ENCODE peak calls at places on chromosomes 11 and 22, in nine cellular contexts. F is psoas muscle, M is tibial nerve, X is thoracic aorta, C is A549, N is fibroblast of pulmonary artery, R is lower leg skin, V is left ventricle myocardium inferior, Y is HFF-Myc. O is an unnamed sample.

GRCh38 chr11:69465236-69466000 is 16.0 kb upstream of the LINC01488 start:
- DNase-seq in V (peak), R (no peak), M (no peak), Y (no peak), F (no peak), X (no peak), C (no peak), N (no peak), O (peak)

GRCh38 chr11:62497132-62497915 is 49.3 kb downstream of the AHNAK start:
- DNase-seq in V (no peak), M (no peak), C (peak), R (no peak), F (no peak), Y (no peak), N (peak), X (no peak), O (peak)

GRCh38 chr11:122139595-122139866 is 23.5 kb upstream of the BLID start:
- DNase-seq in V (no peak), R (no peak), X (no peak), Y (no peak), N (no peak), C (no peak), F (no peak), M (no peak), O (no peak)

GRCh38 chr11:102780491-102780918 is at the start of gene MMP10:
- DNase-seq in V (no peak), Y (peak), C (peak), X (no peak), F (no peak), R (no peak), M (no peak), N (peak), O (peak)

GRCh38 chr11:118820412-118821357 is 29.7 kb upstream of the DDX6 start:
- DNase-seq in R (peak), N (no peak), F (peak), V (peak), Y (no peak), X (peak), C (no peak), M (peak), O (peak)

GRCh38 chr22:43852605-43853327 is 9.5 kb downstream of the SULT4A1 start:
- DNase-seq in N (no peak), Y (no peak), C (no peak), M (no peak), R (peak), X (no peak), V (no peak), F (no peak), O (no peak)

GRCh38 chr11:98793276-98793675 is 227.5 kb upstream of the CNTN5 start:
- DNase-seq in F (no peak), N (no peak), Y (no peak), V (no peak), R (no peak), M (no peak), C (no peak), X (no peak), O (no peak)

GRCh38 chr11:12725863-12726666 is 51.8 kb downstream of the TEAD1 start:
- DNase-seq in M (no peak), F (no peak), N (peak), R (no peak), Y (no peak), C (no peak), V (no peak), X (no peak), O (peak)

GRCh38 chr11:61966673-61967176 is 709 bp downstream of the FTH1 start:
- DNase-seq in Y (no peak), F (no peak), V (no peak), R (peak), M (no peak), C (no peak), X (no peak), N (peak), O (peak)

GRCh38 chr11:66974724-66975402 is at the start of gene C11orf86:
- DNase-seq in C (no peak), X (no peak), N (no peak), M (no peak), R (no peak), Y (no peak), V (no peak), F (no peak), O (no peak)

GRCh38 chr11:25163421-25163820 is 666.6 kb downstream of the LUZP2 start:
- DNase-seq in C (no peak), N (peak), R (no peak), V (no peak), Y (no peak), M (no peak), F (no peak), X (no peak), O (peak)

GRCh38 chr11:65113361-65113756 is 1.7 kb downstream of the TM7SF2 start:
- DNase-seq in Y (no peak), F (no peak), N (no peak), X (no peak), M (no peak), R (no peak), V (no peak), C (no peak), O (no peak)

GRCh38 chr11:77497368-77497767 is 23.5 kb upstream of the PAK1 start:
- DNase-seq in R (no peak), Y (no peak), N (no peak), X (no peak), M (no peak), C (no peak), F (no peak), V (no peak), O (no peak)

GRCh38 chr22:31891366-31892079 is 52.8 kb upstream of the YWHAH start:
- DNase-seq in R (no peak), F (no peak), C (no peak), M (no peak), V (no peak), Y (no peak), N (no peak), X (no peak), O (no peak)

GRCh38 chr22:41157083-41157482 is 48.0 kb upstream of the L3MBTL2 start:
- DNase-seq in F (no peak), Y (no peak), R (no peak), C (no peak), V (no peak), N (no peak), X (no peak), M (no peak), O (no peak)

GRCh38 chr11:44562836-44563460 is 2.5 kb upstream of the CD82 start:
- DNase-seq in X (no peak), R (no peak), N (no peak), F (no peak), C (no peak), V (no peak), Y (no peak), M (no peak), O (no peak)

GRCh38 chr11:76671626-76672309 is 1.2 kb upstream of the LRRC32 start:
- DNase-seq in C (no peak), F (no peak), N (no peak), Y (no peak), R (no peak), M (no peak), V (no peak), X (no peak), O (no peak)

GRCh38 chr11:70423523-70424505 is 25.5 kb downstream of the CTTN start:
- DNase-seq in R (no peak), C (no peak), F (no peak), Y (peak), M (no peak), V (no peak), X (no peak), N (peak), O (peak)

GRCh38 chr11:95605271-95605940 is 184.2 kb downstream of the FAM76B start:
- DNase-seq in V (no peak), N (no peak), R (no peak), C (no peak), M (no peak), F (no peak), X (no peak), Y (no peak), O (no peak)

GRCh38 chr11:86550757-86551156 is 121.7 kb downstream of the ME3 start:
- DNase-seq in V (no peak), M (no peak), R (no peak), X (no peak), F (no peak), Y (no peak), N (no peak), C (no peak), O (no peak)

GRCh38 chr11:130124096-130124495 is 35.5 kb upstream of the ST14 start:
- DNase-seq in C (peak), M (peak), Y (peak), V (peak), R (no peak), N (peak), X (peak), F (peak), O (peak)

GRCh38 chr11:6567371-6567745 is 36.1 kb downstream of the RRP8 start:
- DNase-seq in X (no peak), N (no peak), F (no peak), Y (no peak), M (no peak), R (no peak), V (no peak), C (no peak), O (no peak)

GRCh38 chr11:6569706-6570105 is 33.7 kb downstream of the RRP8 start:
- DNase-seq in M (no peak), Y (no peak), V (no peak), N (no peak), X (no peak), F (no peak), C (no peak), R (no peak), O (no peak)

GRCh38 chr11:6565988-6566703 is 37.3 kb downstream of the RRP8 start:
- DNase-seq in Y (no peak), N (no peak), F (no peak), M (no peak), R (no peak), X (no peak), V (no peak), C (no peak), O (no peak)

GRCh38 chr11:6566704-6567370 is 36.6 kb downstream of the RRP8 start:
- DNase-seq in Y (no peak), R (no peak), C (no peak), F (peak), N (no peak), M (no peak), V (no peak), X (no peak), O (no peak)

GRCh38 chr11:6568191-6568918 is 35.1 kb downstream of the RRP8 start:
- DNase-seq in C (no peak), V (peak), F (no peak), X (no peak), R (no peak), Y (peak), M (no peak), N (peak), O (peak)
- TF ChIP-seq CTCF in C (no peak), V (no peak), F (no peak), X (no peak), R (no peak), Y (no peak), M (no peak), N (no peak), O (no peak)

GRCh38 chr22:47275479-47276218 is 513.2 kb downstream of the TBC1D22A start:
- DNase-seq in R (no peak), Y (no peak), M (no peak), F (no peak), V (no peak), X (no peak), C (no peak), N (peak), O (peak)
- TF ChIP-seq CTCF in R (no peak), Y (no peak), M (no peak), F (no peak), V (no peak), X (no peak), C (no peak), N (peak), O (peak)

DNA sequence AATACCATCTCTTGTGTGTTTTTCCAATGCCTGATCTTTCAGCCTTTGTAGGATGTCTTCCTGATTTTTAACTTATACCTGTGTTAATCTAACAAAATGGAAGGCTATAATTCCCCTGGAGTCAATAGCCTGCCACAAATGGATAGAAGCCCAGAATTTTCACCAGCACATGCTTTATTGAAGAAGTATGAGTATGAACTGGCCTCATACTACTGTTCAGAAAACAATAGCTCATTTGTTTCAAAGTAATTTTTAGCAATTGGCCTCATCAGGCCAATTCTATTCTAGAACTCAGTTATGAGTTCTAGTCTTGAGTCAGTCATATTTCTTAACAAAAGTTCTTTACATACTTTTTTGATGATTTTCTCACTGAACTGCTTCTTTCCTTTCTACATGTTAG is 40.6 kb upstream of the SLC37A2 start:
- DNase-seq in V (no peak), M (no peak), Y (no peak), N (peak), X (no peak), F (no peak), R (no peak), C (no peak), O (no peak)
- TF ChIP-seq CTCF in V (no peak), M (no peak), Y (no peak), N (no peak), X (no peak), F (no peak), R (no peak), C (no peak), O (no peak)

DNA sequence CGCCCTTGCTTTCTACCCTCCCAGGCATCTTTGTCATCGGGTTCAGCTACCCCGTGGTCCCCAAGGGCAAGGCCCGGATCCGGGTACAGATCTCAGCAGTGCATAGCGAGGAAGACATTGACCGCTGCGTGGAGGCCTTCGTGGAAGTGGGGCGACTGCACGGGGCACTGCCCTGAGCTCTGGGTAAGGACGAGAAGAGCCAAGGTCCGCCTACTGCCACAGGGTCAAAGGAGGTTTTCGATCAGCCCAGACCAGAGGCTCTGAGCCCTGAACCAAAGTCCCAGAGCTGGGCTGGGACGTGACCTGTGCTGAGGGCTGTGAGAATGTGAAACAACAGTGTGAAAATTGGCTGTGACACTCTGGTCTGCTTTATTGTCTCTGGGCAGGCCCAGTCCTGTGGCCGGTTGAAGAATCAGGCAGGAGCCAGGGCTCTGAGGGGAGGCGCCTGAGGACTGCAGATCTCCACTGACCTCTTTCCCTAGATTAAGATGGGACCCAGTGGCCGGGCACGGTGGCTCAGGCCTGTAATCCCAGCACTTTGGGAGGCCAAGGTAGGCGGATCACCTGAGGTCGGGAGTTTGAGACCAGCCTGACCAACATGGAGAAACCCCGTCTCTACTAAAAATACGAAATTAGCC is 6.5 kb upstream of the GALR3 start:
- DNase-seq in R (no peak), C (no peak), M (no peak), Y (no peak), F (no peak), N (no peak), V (no peak), X (no peak), O (no peak)
- TF ChIP-seq CTCF in R (no peak), C (no peak), M (no peak), Y (no peak), F (no peak), N (no peak), V (no peak), X (no peak), O (no peak)

GRCh38 chr22:36454916-36455570 is 26.4 kb downstream of the TXN2 start:
- DNase-seq in N (peak), R (peak), C (peak), F (peak), X (peak), Y (no peak), V (peak), M (peak), O (peak)
- TF ChIP-seq CTCF in N (no peak), R (no peak), C (peak), F (no peak), X (no peak), Y (no peak), V (peak), M (no peak), O (no peak)

GRCh38 chr22:37457093-37457893 is 28.9 kb downstream of the MFNG start:
- DNase-seq in F (peak), X (peak), C (peak), M (peak), R (peak), Y (no peak), V (peak), N (peak), O (peak)
- TF ChIP-seq CTCF in F (peak), X (peak), C (peak), M (peak), R (no peak), Y (peak), V (peak), N (peak), O (peak)

DNA sequence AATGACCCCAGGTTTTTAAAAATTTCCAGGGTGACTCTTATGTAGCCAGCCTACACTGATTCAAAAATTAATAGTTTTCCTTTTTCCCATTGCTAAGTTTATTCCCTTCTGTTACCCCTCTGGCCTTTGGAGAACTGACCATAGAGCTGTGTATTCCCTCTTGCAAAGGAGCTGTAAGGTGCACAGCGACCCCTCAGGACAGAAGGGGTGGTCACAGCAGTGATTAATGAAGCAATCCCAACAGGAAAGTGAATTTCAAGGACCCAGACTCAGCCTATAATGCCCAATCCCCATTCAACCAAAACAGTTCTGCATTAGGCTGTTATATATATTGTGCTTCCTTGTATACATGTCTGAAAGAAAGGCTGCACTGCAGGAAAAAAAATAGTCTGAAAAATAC is 147.1 kb downstream of the WT1 start:
- DNase-seq in V (no peak), Y (no peak), X (no peak), C (no peak), R (no peak), F (no peak), N (no peak), M (no peak), O (no peak)
- TF ChIP-seq CTCF in V (no peak), Y (no peak), X (no peak), C (no peak), R (no peak), F (no peak), N (peak), M (no peak), O (no peak)

GRCh38 chr11:659532-660085 is 22.5 kb downstream of the DRD4 start:
- DNase-seq in X (no peak), Y (no peak), V (no peak), R (no peak), N (no peak), F (no peak), M (no peak), C (no peak), O (no peak)
- TF ChIP-seq CTCF in X (no peak), Y (no peak), V (no peak), R (no peak), N (no peak), F (no peak), M (no peak), C (no peak), O (no peak)

DNA sequence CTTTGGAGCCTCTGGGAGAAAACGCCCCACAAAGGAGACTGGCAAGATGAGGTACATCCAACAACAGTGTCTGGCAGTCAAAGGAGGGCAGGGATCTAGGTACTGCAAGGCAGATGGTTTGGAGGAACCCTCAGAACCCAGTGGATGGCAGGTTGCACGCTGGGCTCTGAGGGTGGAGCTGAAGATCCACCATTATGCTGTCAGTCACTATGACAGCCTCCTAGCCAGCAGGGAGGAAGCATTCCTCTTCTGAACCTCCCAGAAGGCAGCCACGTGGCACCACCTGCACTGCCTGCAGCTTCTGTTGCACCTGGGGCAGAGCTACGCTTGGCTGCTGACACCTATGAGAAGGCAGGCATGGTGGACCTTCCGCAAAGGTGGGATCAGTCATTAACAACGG is 40.2 kb downstream of the HTR3A start:
- DNase-seq in C (no peak), N (no peak), M (no peak), F (no peak), V (no peak), X (no peak), R (no peak), Y (no peak), O (no peak)
- TF ChIP-seq CTCF in C (no peak), N (no peak), M (no peak), F (no peak), V (no peak), X (no peak), R (no peak), Y (no peak), O (no peak)

DNA sequence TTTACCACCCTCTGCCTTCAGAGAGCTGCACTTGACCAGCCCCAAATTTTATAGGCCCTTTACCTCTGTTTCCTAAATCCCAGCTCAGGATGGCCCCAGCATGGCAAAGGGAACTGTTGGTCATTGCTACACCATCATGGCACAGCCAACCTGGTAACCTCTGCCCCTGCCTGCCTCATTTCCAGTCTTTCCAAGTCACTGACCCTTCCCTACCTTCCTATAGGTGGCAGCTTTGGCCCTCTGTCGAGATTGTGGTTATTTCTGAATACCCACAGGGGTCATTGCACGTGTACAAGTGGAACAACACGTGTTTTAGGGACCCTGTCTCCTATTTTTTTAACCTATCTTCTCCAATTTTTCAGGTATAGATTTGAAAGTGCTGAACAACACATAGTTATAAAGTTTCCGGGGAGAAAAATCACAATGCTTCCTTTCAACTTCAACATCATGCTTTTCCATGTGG is 2.8 kb downstream of the GALNT18 start:
- DNase-seq in V (no peak), Y (no peak), M (no peak), R (no peak), C (peak), N (no peak), F (no peak), X (no peak), O (peak)
- TF ChIP-seq CTCF in V (peak), Y (no peak), M (no peak), R (no peak), C (peak), N (no peak), F (no peak), X (no peak), O (peak)